ENCODE peak calls at places on chromosomes 7 and 10, in ten cellular contexts. Z is lung; W is mesenchymal stem cell; F is CD4-positive, CD25-positive, alpha-beta regulatory T cell; Q is DND-41; K is GM23248; B is endodermal cell; R is CD8-positive, alpha-beta T cell; I is gastrocnemius medialis; N is K562. P is an unnamed sample. For H3K36me3, the result is how much of the 10 kb centered on the place peaks cover.

GRCh38 chr10:126749030-126749655 is 78.7 kb upstream of the C10orf90 start:
- DNase-seq in Z (peak), W (peak), F (peak), Q (peak), K (peak), B (peak), R (peak), I (peak), N (peak), P (no peak)

GRCh38 chr10:964321-964987 is 23.8 kb upstream of the GTPBP4 start:
- DNase-seq in Z (no peak), W (no peak), F (no peak), Q (no peak), K (no peak), B (no peak), R (no peak), I (no peak), N (no peak), P (no peak)

GRCh38 chr7:55594414-55594813 is 22.1 kb upstream of the VOPP1 start:
- DNase-seq in Z (no peak), W (no peak), F (no peak), Q (no peak), K (no peak), B (peak), R (no peak), I (no peak), N (no peak), P (no peak)

GRCh38 chr10:69681436-69681835 is 51.4 kb downstream of the FAM241B start:
- DNase-seq in Z (no peak), W (no peak), F (no peak), Q (no peak), K (no peak), B (no peak), R (no peak), I (no peak), N (no peak), P (no peak)

GRCh38 chr7:20539201-20539600 is 76.3 kb upstream of the ABCB5 start:
- DNase-seq in Z (no peak), W (no peak), F (peak), Q (no peak), K (peak), B (no peak), R (no peak), I (no peak), N (peak), P (no peak)

GRCh38 chr10:117163061-117163953 is 25.2 kb upstream of the VAX1 start:
- DNase-seq in Z (no peak), W (no peak), F (no peak), Q (no peak), K (peak), B (peak), R (no peak), I (no peak), N (no peak), P (no peak)

GRCh38 chr10:44951827-44952226 is 7.8 kb upstream of the RASSF4 start:
- DNase-seq in Z (no peak), W (no peak), F (no peak), Q (no peak), K (no peak), B (no peak), R (no peak), I (no peak), N (no peak), P (no peak)

GRCh38 chr7:117072620-117073118 is 119.4 kb downstream of the ST7 start:
- DNase-seq in Z (peak), W (peak), F (no peak), Q (no peak), K (peak), B (no peak), R (no peak), I (peak), N (no peak), P (no peak)

GRCh38 chr7:144439717-144440116 is 36.2 kb upstream of the NOBOX start:
- DNase-seq in Z (no peak), W (no peak), F (no peak), Q (no peak), K (no peak), B (no peak), R (no peak), I (no peak), N (no peak), P (no peak)

GRCh38 chr10:130018253-130018652 is 54.2 kb upstream of the EBF3 start:
- DNase-seq in Z (no peak), W (peak), F (peak), Q (peak), K (peak), B (peak), R (no peak), I (no peak), N (no peak), P (peak)

GRCh38 chr7:151132461-151133205 is 34.9 kb downstream of the GBX1 start:
- DNase-seq in Z (no peak), W (no peak), F (no peak), Q (no peak), K (no peak), B (no peak), R (no peak), I (no peak), N (no peak), P (no peak)

GRCh38 chr7:151133266-151133985 is 34.1 kb downstream of the GBX1 start:
- DNase-seq in Z (no peak), W (no peak), F (no peak), Q (no peak), K (no peak), B (no peak), R (no peak), I (no peak), N (no peak), P (no peak)

GRCh38 chr7:151130741-151131157 is 36.7 kb downstream of the GBX1 start:
- DNase-seq in Z (no peak), W (no peak), F (no peak), Q (no peak), K (no peak), B (no peak), R (no peak), I (no peak), N (no peak), P (no peak)

GRCh38 chr7:151131284-151131621 is 36.2 kb downstream of the GBX1 start:
- DNase-seq in Z (no peak), W (no peak), F (no peak), Q (no peak), K (no peak), B (no peak), R (no peak), I (no peak), N (no peak), P (no peak)

GRCh38 chr7:151131622-151132293 is 35.7 kb downstream of the GBX1 start:
- DNase-seq in Z (no peak), W (no peak), F (no peak), Q (no peak), K (no peak), B (no peak), R (no peak), I (no peak), N (no peak), P (no peak)
- H3K36me3 ChIP-seq in Z (under half), W (half or more), F (under half), Q (under half), K (under half), B (half or more), R (under half), I (under half), N (half or more), P (half or more)

GRCh38 chr10:26455567-26456315 is 17.6 kb downstream of the APBB1IP start:
- DNase-seq in Z (no peak), W (no peak), F (no peak), Q (no peak), K (peak), B (no peak), R (no peak), I (no peak), N (no peak), P (no peak)

GRCh38 chr10:26453850-26454249 is 15.7 kb downstream of the APBB1IP start:
- DNase-seq in Z (no peak), W (no peak), F (no peak), Q (no peak), K (no peak), B (no peak), R (no peak), I (no peak), N (no peak), P (no peak)

GRCh38 chr10:26451903-26452302 is 13.8 kb downstream of the APBB1IP start:
- DNase-seq in Z (no peak), W (no peak), F (no peak), Q (no peak), K (no peak), B (no peak), R (no peak), I (no peak), N (no peak), P (no peak)

GRCh38 chr10:26457088-26457487 is 18.9 kb downstream of the APBB1IP start:
- DNase-seq in Z (no peak), W (no peak), F (no peak), Q (no peak), K (no peak), B (no peak), R (no peak), I (no peak), N (no peak), P (no peak)

DNA sequence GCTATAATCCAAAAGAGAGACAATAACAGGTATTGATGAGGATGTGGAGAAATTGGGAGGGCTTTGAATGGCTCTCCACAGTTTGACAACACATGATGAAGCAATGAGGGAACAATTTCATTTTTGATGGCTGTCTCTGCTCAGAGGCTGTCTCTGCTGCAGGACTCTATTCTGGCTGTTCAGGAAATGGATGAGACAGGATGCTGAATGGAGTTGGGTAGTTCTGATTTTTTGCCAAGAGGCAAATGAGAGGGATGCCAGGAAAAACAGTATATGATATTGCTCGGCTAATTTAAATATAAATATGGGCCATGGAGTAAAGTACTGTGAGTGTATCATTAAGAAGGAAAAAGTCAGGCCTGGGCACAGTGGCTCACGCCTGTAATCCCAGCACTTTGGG is 16.8 kb downstream of the APBB1IP start:
- DNase-seq in Z (no peak), W (no peak), F (no peak), Q (no peak), K (no peak), B (no peak), R (no peak), I (no peak), N (no peak), P (no peak)
- H3K36me3 ChIP-seq in Z (under half), W (under half), F (under half), Q (under half), K (under half), B (under half), R (under half), I (under half), N (under half), P (under half)

GRCh38 chr10:62244785-62245595 is 23.7 kb downstream of the RTKN2 start:
- DNase-seq in Z (no peak), W (peak), F (peak), Q (peak), K (peak), B (no peak), R (no peak), I (peak), N (peak), P (no peak)
- H3K36me3 ChIP-seq in Z (under half), W (under half), F (under half), Q (under half), K (under half), B (under half), R (under half), I (under half), N (under half), P (under half)

GRCh38 chr10:28593811-28594210 is 60.9 kb downstream of the WAC start:
- DNase-seq in Z (no peak), W (no peak), F (no peak), Q (no peak), K (no peak), B (peak), R (no peak), I (no peak), N (no peak), P (no peak)
- H3K36me3 ChIP-seq in Z (under half), W (under half), F (half or more), Q (half or more), K (half or more), B (half or more), R (under half), I (under half), N (half or more), P (half or more)

GRCh38 chr7:107943018-107943417 is 52.0 kb downstream of the DLD start:
- DNase-seq in Z (no peak), W (no peak), F (no peak), Q (no peak), K (no peak), B (no peak), R (no peak), I (no peak), N (no peak), P (no peak)
- H3K36me3 ChIP-seq in Z (under half), W (under half), F (under half), Q (under half), K (under half), B (half or more), R (under half), I (under half), N (under half), P (under half)

GRCh38 chr7:41175435-41175834 is 527.5 kb downstream of the INHBA start:
- DNase-seq in Z (no peak), W (no peak), F (no peak), Q (no peak), K (no peak), B (no peak), R (no peak), I (no peak), N (peak), P (no peak)
- H3K36me3 ChIP-seq in Z (under half), W (under half), F (under half), Q (under half), K (under half), B (under half), R (under half), I (under half), N (under half), P (under half)

DNA sequence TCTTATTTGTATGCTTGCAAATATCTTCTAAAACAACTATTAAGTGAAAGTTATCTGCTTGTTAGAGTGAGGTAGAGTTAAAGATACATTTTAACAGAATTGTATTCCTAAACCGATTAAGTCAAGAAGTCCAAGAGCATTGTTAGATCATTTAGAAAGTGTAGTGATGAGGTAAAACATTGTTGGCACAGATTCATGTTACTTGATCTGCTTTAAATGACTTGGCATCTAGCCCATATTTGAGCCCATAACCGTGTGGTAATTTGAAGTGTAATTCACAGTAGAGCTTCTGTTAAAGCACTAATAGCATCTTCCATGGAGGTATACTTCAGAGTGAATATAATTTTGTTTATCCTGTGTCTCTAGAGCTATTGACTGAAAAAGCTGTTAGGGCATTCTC is 62.1 kb downstream of the PTEN start:
- DNase-seq in Z (no peak), W (no peak), F (no peak), Q (no peak), K (no peak), B (no peak), R (no peak), I (no peak), N (no peak), P (no peak)
- H3K36me3 ChIP-seq in Z (under half), W (under half), F (under half), Q (half or more), K (under half), B (under half), R (under half), I (under half), N (under half), P (under half)

GRCh38 chr10:102159051-102159597 is 6.9 kb downstream of the NOLC1 start:
- DNase-seq in Z (no peak), W (peak), F (no peak), Q (no peak), K (peak), B (no peak), R (no peak), I (no peak), N (no peak), P (no peak)

GRCh38 chr10:102159831-102160230 is 7.6 kb downstream of the NOLC1 start:
- DNase-seq in Z (no peak), W (no peak), F (no peak), Q (no peak), K (no peak), B (no peak), R (no peak), I (no peak), N (no peak), P (no peak)

GRCh38 chr10:102167861-102168260 is 15.7 kb downstream of the NOLC1 start:
- DNase-seq in Z (no peak), W (no peak), F (no peak), Q (no peak), K (peak), B (no peak), R (no peak), I (no peak), N (no peak), P (no peak)

DNA sequence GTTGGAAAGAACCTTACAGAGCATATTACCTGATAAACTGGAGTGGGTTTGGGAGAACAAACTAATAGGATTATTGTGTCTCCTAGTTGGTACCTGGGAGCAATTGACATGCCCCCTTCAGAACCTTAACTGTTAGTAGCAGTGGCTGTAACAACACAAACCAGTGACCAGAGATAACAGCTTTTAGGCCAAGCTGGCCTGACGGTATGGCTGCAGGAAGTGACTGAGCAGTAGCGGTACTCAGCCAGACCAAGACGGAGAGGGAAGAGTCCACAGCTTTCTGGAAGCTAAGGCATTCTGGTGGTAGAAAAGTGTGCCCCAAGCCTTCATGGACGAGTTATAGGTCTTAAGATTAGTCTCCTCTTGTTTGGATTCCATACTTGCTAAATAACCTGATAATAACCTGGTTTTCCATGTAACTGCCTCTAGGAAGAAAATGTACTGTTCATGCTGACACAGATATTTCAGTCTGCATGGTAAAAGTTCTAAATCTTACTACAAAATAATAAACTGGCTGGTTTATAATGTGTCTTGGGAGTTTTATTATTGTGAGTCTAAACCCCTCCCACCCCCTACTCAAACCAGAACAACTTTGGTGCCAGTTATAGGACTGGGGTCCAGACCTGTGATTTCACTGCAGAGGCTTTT is 11.3 kb downstream of the NOLC1 start:
- DNase-seq in Z (no peak), W (no peak), F (no peak), Q (no peak), K (no peak), B (no peak), R (no peak), I (no peak), N (peak), P (no peak)
- H3K36me3 ChIP-seq in Z (under half), W (under half), F (half or more), Q (half or more), K (half or more), B (half or more), R (half or more), I (under half), N (half or more), P (under half)